ENCODE peak calls at places on chromosomes 11 and 22, in six cellular contexts. I is thoracic aorta; D is IMR-90; A is endodermal cell; P is Kasumi-1; V is activated CD4-positive, alpha-beta T cell treated with anti-CD3 and anti-CD28 coated beads for 24 hours. H is an unnamed sample.

GRCh38 chr11:25860677-25861445 is 471.1 kb upstream of the ANO3 start:
- DNase-seq in I (no peak), D (peak; percentile 15), A (no peak), P (no peak), V (no peak), H (no peak)

GRCh38 chr11:44619931-44620725 is 54.7 kb downstream of the CD82 start:
- DNase-seq in I (peak; percentile 1), D (no peak), A (peak; percentile 34), P (no peak), V (no peak), H (no peak)

GRCh38 chr22:17085277-17086091 is 684 bp downstream of the IL17RA start:
- DNase-seq in I (no peak), D (no peak), A (peak; percentile 62), P (no peak), V (no peak), H (no peak)

GRCh38 chr22:30803679-30804078 is 109.0 kb downstream of the OSBP2 start:
- DNase-seq in I (no peak), D (no peak), A (no peak), P (no peak), V (no peak), H (no peak)

GRCh38 chr22:30948930-30949342 is 19.6 kb downstream of the MORC2 start:
- DNase-seq in I (no peak), D (peak; percentile 72), A (no peak), P (no peak), V (no peak), H (peak; percentile 28)

GRCh38 chr11:113578164-113578455 is 102.9 kb upstream of the DRD2 start:
- DNase-seq in I (no peak), D (no peak), A (peak; percentile 62), P (no peak), V (no peak), H (no peak)

GRCh38 chr11:19506803-19507466 is 205.7 kb upstream of the NAV2 start:
- DNase-seq in I (no peak), D (no peak), A (no peak), P (no peak), V (no peak), H (no peak)

GRCh38 chr22:23200896-23201295 is 20.6 kb downstream of the BCR start:
- DNase-seq in I (no peak), D (no peak), A (no peak), P (no peak), V (no peak), H (no peak)

GRCh38 chr11:114082767-114083181 is 23.3 kb downstream of the ZBTB16 start:
- DNase-seq in I (no peak), D (no peak), A (no peak), P (peak; percentile 82), V (no peak), H (no peak)

GRCh38 chr11:60841797-60842687 is at the start of gene CCDC86:
- DNase-seq in I (peak; percentile 93), D (peak; percentile 94), A (peak; percentile 98), P (peak; percentile 87), V (peak; percentile 97), H (peak; percentile 44)

H was measured in AG04449.